ENCODE peak calls at places on chromosome 22, in eight cellular contexts. One of them, this sample, is unnamed.

GRCh38 chr22:40202225-40202944 is 24.7 kb downstream of the TNRC6B start:
- DNase-seq in HCT116: no peak
- DNase-seq in SK-N-SH: no peak
- DNase-seq in PC-9: no peak
- DNase-seq in MM.1S: peak; percentile 31
- DNase-seq in PC-3: no peak
- DNase-seq in OCI-LY7: no peak
- DNase-seq in GM23338: no peak
- DNase-seq in this sample: no peak

GRCh38 chr22:46754110-46754799 is 8.2 kb upstream of the TBC1D22A start:
- DNase-seq in OCI-LY7: no peak
- DNase-seq in PC-3: peak; percentile 91
- DNase-seq in SK-N-SH: peak; percentile 68
- DNase-seq in PC-9: peak; percentile 93
- DNase-seq in MM.1S: no peak
- DNase-seq in GM23338: no peak
- DNase-seq in HCT116: peak; percentile 90
- DNase-seq in this sample: peak; percentile 89

GRCh38 chr22:42368379-42369249 is 63.6 kb downstream of the NFAM1 start:
- DNase-seq in OCI-LY7: no peak
- DNase-seq in MM.1S: no peak
- DNase-seq in PC-3: no peak
- DNase-seq in PC-9: peak; percentile 8
- DNase-seq in SK-N-SH: no peak
- DNase-seq in GM23338: peak; percentile 92
- DNase-seq in HCT116: no peak
- DNase-seq in this sample: peak; percentile 38

GRCh38 chr22:48587236-48587865 is 1240.3 kb downstream of the BRD1 start:
- DNase-seq in PC-9: no peak
- DNase-seq in OCI-LY7: no peak
- DNase-seq in PC-3: no peak
- DNase-seq in MM.1S: no peak
- DNase-seq in GM23338: no peak
- DNase-seq in HCT116: no peak
- DNase-seq in SK-N-SH: no peak
- DNase-seq in this sample: no peak

GRCh38 chr22:17552737-17553136 is 10.6 kb upstream of the SLC25A18 start:
- DNase-seq in HCT116: no peak
- DNase-seq in GM23338: no peak
- DNase-seq in OCI-LY7: no peak
- DNase-seq in PC-3: no peak
- DNase-seq in SK-N-SH: no peak
- DNase-seq in PC-9: no peak
- DNase-seq in MM.1S: no peak
- DNase-seq in this sample: no peak

GRCh38 chr22:50544078-50544745 is 1.5 kb upstream of the KLHDC7B start:
- DNase-seq in GM23338: peak; percentile 93
- DNase-seq in SK-N-SH: peak; percentile 83
- DNase-seq in PC-3: no peak
- DNase-seq in OCI-LY7: peak; percentile 66
- DNase-seq in MM.1S: peak; percentile 83
- DNase-seq in PC-9: peak; percentile 82
- DNase-seq in HCT116: no peak
- DNase-seq in this sample: peak; percentile 89

GRCh38 chr22:38866399-38867123 is 5.5 kb downstream of the CBX6 start:
- DNase-seq in OCI-LY7: no peak
- DNase-seq in HCT116: no peak
- DNase-seq in GM23338: peak; percentile 95
- DNase-seq in PC-9: no peak
- DNase-seq in MM.1S: no peak
- DNase-seq in PC-3: no peak
- DNase-seq in SK-N-SH: no peak
- DNase-seq in this sample: peak; percentile 51

GRCh38 chr22:41574847-41575381 is 14.1 kb downstream of the CSDC2 start:
- DNase-seq in GM23338: no peak
- DNase-seq in HCT116: no peak
- DNase-seq in PC-3: no peak
- DNase-seq in OCI-LY7: no peak
- DNase-seq in SK-N-SH: no peak
- DNase-seq in PC-9: no peak
- DNase-seq in MM.1S: no peak
- DNase-seq in this sample: no peak

GRCh38 chr22:39493759-39494158 is 8.3 kb upstream of the MIEF1 start:
- DNase-seq in PC-3: peak; percentile 76
- DNase-seq in OCI-LY7: no peak
- DNase-seq in SK-N-SH: no peak
- DNase-seq in HCT116: no peak
- DNase-seq in PC-9: no peak
- DNase-seq in GM23338: no peak
- DNase-seq in MM.1S: no peak
- DNase-seq in this sample: no peak

GRCh38 chr22:45927059-45927458 is 49.9 kb downstream of the WNT7B start:
- DNase-seq in PC-3: no peak
- DNase-seq in GM23338: no peak
- DNase-seq in SK-N-SH: no peak
- DNase-seq in MM.1S: no peak
- DNase-seq in OCI-LY7: no peak
- DNase-seq in HCT116: no peak
- DNase-seq in PC-9: no peak
- DNase-seq in this sample: no peak

GRCh38 chr22:17964647-17965046 is 59.7 kb downstream of the MICAL3 start:
- DNase-seq in PC-3: no peak
- DNase-seq in PC-9: no peak
- DNase-seq in OCI-LY7: peak; percentile 70
- DNase-seq in HCT116: no peak
- DNase-seq in GM23338: no peak
- DNase-seq in SK-N-SH: no peak
- DNase-seq in MM.1S: peak; percentile 44
- DNase-seq in this sample: no peak

GRCh38 chr22:44671742-44672141 is 30.3 kb upstream of the PRR5 start:
- DNase-seq in HCT116: no peak
- DNase-seq in SK-N-SH: no peak
- DNase-seq in PC-3: no peak
- DNase-seq in GM23338: no peak
- DNase-seq in OCI-LY7: no peak
- DNase-seq in PC-9: no peak
- DNase-seq in MM.1S: no peak
- DNase-seq in this sample: peak; percentile 83

GRCh38 chr22:31210830-31211503 is 1.1 kb upstream of the LIMK2 start:
- DNase-seq in HCT116: no peak
- DNase-seq in MM.1S: peak; percentile 41
- DNase-seq in PC-3: no peak
- DNase-seq in GM23338: no peak
- DNase-seq in SK-N-SH: no peak
- DNase-seq in OCI-LY7: no peak
- DNase-seq in PC-9: no peak
- DNase-seq in this sample: no peak

GRCh38 chr22:46638601-46639431 is 18.6 kb downstream of the GRAMD4 start:
- DNase-seq in OCI-LY7: no peak
- DNase-seq in MM.1S: no peak
- DNase-seq in PC-9: no peak
- DNase-seq in GM23338: no peak
- DNase-seq in HCT116: no peak
- DNase-seq in PC-3: no peak
- DNase-seq in SK-N-SH: no peak
- DNase-seq in this sample: peak; percentile 86

GRCh38 chr22:35465109-35465701 is 65.3 kb downstream of the MCM5 start:
- DNase-seq in GM23338: no peak
- DNase-seq in PC-3: no peak
- DNase-seq in HCT116: no peak
- DNase-seq in PC-9: no peak
- DNase-seq in MM.1S: no peak
- DNase-seq in SK-N-SH: no peak
- DNase-seq in OCI-LY7: no peak
- DNase-seq in this sample: no peak
- H3K9me2 ChIP-seq in GM23338: no peaks in the 10 kb centered on the region
- H3K9me2 ChIP-seq in PC-3: no peaks in the 10 kb centered on the region
- H3K9me2 ChIP-seq in HCT116: no peaks in the 10 kb centered on the region
- H3K9me2 ChIP-seq in PC-9: no peaks in the 10 kb centered on the region
- H3K9me2 ChIP-seq in MM.1S: no peaks in the 10 kb centered on the region
- H3K9me2 ChIP-seq in SK-N-SH: no peaks in the 10 kb centered on the region
- H3K9me2 ChIP-seq in OCI-LY7: no peaks in the 10 kb centered on the region
- H3K9me2 ChIP-seq in this sample: no peaks in the 10 kb centered on the region

DNA sequence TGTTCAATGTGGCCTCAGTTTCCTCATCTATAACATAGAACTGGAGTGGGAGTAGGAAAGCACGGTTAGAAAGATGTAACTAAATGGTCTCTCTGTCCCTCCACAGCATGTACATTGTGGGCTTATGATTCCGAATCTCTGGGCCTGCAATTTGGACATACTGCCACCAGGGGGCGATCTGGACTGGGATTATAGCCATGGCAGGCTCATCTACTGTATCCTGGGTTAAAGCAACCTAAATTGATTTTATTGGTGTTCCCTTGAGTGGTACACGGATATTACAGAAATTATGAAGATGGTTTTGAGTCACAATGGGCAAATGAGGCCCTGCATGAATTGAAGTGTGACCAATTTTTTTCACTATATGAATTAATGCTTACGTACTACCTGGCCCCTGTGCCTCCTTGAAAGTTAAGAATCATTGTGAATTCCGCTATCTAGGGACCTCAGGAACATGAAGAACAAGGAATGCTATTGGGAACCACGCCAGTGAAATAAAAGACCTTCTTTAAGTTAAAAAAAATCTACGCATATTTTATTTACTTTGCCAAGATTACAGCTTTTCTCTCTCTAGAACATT is 32.9 kb downstream of the TST start:
- DNase-seq in SK-N-SH: no peak
- DNase-seq in PC-3: peak; percentile 65
- DNase-seq in HCT116: no peak
- DNase-seq in MM.1S: peak; percentile 31
- DNase-seq in PC-9: no peak
- DNase-seq in GM23338: peak; percentile 63
- DNase-seq in OCI-LY7: peak; percentile 29
- DNase-seq in this sample: no peak
- TF ChIP-seq CTCF in SK-N-SH: peak; percentile 61
- TF ChIP-seq CTCF in PC-3: peak; percentile 86
- TF ChIP-seq CTCF in HCT116: peak; percentile 94
- TF ChIP-seq CTCF in MM.1S: peak; percentile 88
- TF ChIP-seq CTCF in PC-9: peak; percentile 97
- TF ChIP-seq CTCF in GM23338: peak; percentile 97
- TF ChIP-seq CTCF in OCI-LY7: peak; percentile 96
- TF ChIP-seq CTCF in this sample: peak; percentile 50

GRCh38 chr22:32802291-32802826 is 854 bp downstream of the TIMP3 start:
- DNase-seq in SK-N-SH: no peak
- DNase-seq in GM23338: no peak
- DNase-seq in MM.1S: no peak
- DNase-seq in HCT116: no peak
- DNase-seq in PC-9: no peak
- DNase-seq in PC-3: no peak
- DNase-seq in OCI-LY7: no peak
- DNase-seq in this sample: no peak

GRCh38 chr22:32801001-32801435 is 487 bp upstream of the TIMP3 start:
- DNase-seq in MM.1S: no peak
- DNase-seq in HCT116: no peak
- DNase-seq in GM23338: no peak
- DNase-seq in OCI-LY7: no peak
- DNase-seq in PC-3: no peak
- DNase-seq in PC-9: no peak
- DNase-seq in SK-N-SH: no peak
- DNase-seq in this sample: no peak

GRCh38 chr22:32801436-32802290 is at the start of gene TIMP3:
- DNase-seq in GM23338: peak; percentile 90
- DNase-seq in OCI-LY7: no peak
- DNase-seq in HCT116: no peak
- DNase-seq in PC-9: peak; percentile 87
- DNase-seq in PC-3: no peak
- DNase-seq in SK-N-SH: peak; percentile 95
- DNase-seq in MM.1S: no peak
- DNase-seq in this sample: peak; percentile 89

GRCh38 chr22:32799516-32799915 is 2.0 kb upstream of the TIMP3 start:
- DNase-seq in GM23338: no peak
- DNase-seq in MM.1S: no peak
- DNase-seq in HCT116: no peak
- DNase-seq in OCI-LY7: no peak
- DNase-seq in SK-N-SH: no peak
- DNase-seq in PC-3: no peak
- DNase-seq in PC-9: no peak
- DNase-seq in this sample: no peak

DNA sequence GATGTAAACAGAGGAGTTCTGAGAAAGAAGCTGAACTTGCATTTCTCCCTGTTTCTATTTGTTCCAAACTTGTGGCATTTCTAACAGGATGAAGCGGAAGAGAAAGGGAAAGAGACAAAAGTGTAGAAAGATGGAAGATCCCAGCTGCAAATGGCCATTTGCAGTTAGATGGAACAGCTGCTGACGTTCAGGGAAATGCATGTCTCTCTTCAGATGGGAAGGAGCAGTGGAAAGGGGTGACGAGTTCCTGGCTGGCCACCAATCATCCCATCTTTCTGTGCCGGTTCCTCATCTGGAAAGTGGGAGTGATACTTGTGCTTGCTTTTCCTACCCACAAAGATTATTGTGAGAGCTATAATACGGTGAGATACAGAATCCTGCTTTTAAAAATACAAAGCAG is 1.3 kb upstream of the TIMP3 start:
- DNase-seq in GM23338: no peak
- DNase-seq in PC-9: no peak
- DNase-seq in MM.1S: no peak
- DNase-seq in HCT116: no peak
- DNase-seq in SK-N-SH: no peak
- DNase-seq in OCI-LY7: no peak
- DNase-seq in PC-3: no peak
- DNase-seq in this sample: no peak
- H2AFZ ChIP-seq in GM23338: no peak overlapping the region
- H2AFZ ChIP-seq in PC-9: no peak overlapping the region
- H2AFZ ChIP-seq in MM.1S: no peak overlapping the region
- H2AFZ ChIP-seq in HCT116: no peak overlapping the region
- H2AFZ ChIP-seq in SK-N-SH: no peak overlapping the region
- H2AFZ ChIP-seq in OCI-LY7: no peak overlapping the region
- H2AFZ ChIP-seq in PC-3: no peak overlapping the region
- H2AFZ ChIP-seq in this sample: no peak overlapping the region

DNA sequence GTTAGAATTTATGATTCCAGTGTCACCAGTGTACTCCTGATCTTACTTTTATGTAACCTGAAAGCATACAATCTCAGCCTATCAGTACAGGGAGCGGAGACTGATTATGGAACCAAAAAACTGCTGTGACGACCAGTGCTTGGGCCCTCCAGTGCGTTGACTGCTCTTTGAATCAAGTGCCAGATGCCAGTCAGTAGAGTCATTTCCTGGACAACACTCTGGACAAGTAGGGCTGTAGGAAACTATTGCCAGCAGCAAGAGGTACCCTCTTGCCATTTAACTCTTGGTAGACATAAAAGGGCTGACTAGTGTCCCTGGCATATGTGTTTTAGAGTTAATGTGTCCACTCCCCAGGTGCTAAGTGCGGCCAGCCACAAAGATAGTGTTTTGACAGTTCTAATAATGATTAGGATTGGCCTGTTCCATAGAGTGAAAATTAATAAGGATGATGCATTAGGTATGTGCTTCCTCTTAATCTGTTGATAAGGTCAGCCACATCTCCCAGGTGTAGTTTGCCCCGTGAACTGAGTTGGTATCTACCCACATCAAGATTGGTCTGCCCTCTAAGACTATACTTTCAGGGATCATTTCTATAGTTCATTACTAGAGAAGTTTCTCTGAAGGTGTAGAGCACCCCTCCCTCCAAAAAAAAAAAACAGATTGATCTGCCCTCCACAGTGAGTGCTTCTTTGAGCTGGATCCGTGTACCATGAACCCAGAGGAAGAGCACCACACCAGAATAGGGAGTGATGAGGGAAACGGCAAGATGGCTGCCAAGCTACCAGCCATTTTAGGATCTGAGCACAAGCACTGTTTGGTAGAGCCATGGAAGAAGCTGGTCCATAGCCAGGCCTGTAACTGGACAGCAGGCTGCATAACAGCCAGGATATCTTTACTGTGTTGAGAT is 20.7 kb upstream of the AIFM3 start:
- DNase-seq in SK-N-SH: no peak
- DNase-seq in MM.1S: no peak
- DNase-seq in HCT116: no peak
- DNase-seq in PC-9: peak; percentile 12
- DNase-seq in PC-3: peak; percentile 42
- DNase-seq in GM23338: no peak
- DNase-seq in OCI-LY7: no peak
- DNase-seq in this sample: no peak
- H3K9me2 ChIP-seq in SK-N-SH: no peaks in the 10 kb centered on the region
- H3K9me2 ChIP-seq in MM.1S: no peaks in the 10 kb centered on the region
- H3K9me2 ChIP-seq in HCT116: no peaks in the 10 kb centered on the region
- H3K9me2 ChIP-seq in PC-9: no peaks in the 10 kb centered on the region
- H3K9me2 ChIP-seq in PC-3: no peaks in the 10 kb centered on the region
- H3K9me2 ChIP-seq in GM23338: no peaks in the 10 kb centered on the region
- H3K9me2 ChIP-seq in OCI-LY7: no peaks in the 10 kb centered on the region
- H3K9me2 ChIP-seq in this sample: no peaks in the 10 kb centered on the region

This sample was measured in hepatocyte.